ENCODE peak calls at places on chromosomes 3 and 15, in seven cellular contexts. One of them, this sample, is unnamed.

GRCh38 chr3:29141197-29141911 is 139.5 kb upstream of the RBMS3 start:
- DNase-seq in naive thymus-derived CD4-positive, alpha-beta T cell: no peak
- DNase-seq in iPS-NIHi11: no peak
- DNase-seq in AG08395: peak; percentile 4
- DNase-seq in stimulated activated naive B cell treated with anti-CD40 and anti-IgM and Interleukin-4, amounts not matched to agents 10 μg/mL and 1 μg/mL and 100 μg/mL, for 72 hours: no peak
- DNase-seq in SHP77 treated with DMSO at 0.1 percent for 48 hours: no peak
- DNase-seq in NCI-H2029 treated with DMSO at 0.1 percent for 48 hours: no peak
- DNase-seq in this sample: no peak

GRCh38 chr3:54877675-54878544 is 49.9 kb downstream of the LRTM1 start:
- DNase-seq in naive thymus-derived CD4-positive, alpha-beta T cell: no peak
- DNase-seq in SHP77 treated with DMSO at 0.1 percent for 48 hours: no peak
- DNase-seq in NCI-H2029 treated with DMSO at 0.1 percent for 48 hours: no peak
- DNase-seq in iPS-NIHi11: no peak
- DNase-seq in AG08395: peak; percentile 55
- DNase-seq in stimulated activated naive B cell treated with anti-CD40 and anti-IgM and Interleukin-4, amounts not matched to agents 10 μg/mL and 1 μg/mL and 100 μg/mL, for 72 hours: no peak
- DNase-seq in this sample: no peak

GRCh38 chr3:64977308-64978100 is 289.7 kb upstream of the ADAMTS9 start:
- DNase-seq in SHP77 treated with DMSO at 0.1 percent for 48 hours: no peak
- DNase-seq in iPS-NIHi11: no peak
- DNase-seq in naive thymus-derived CD4-positive, alpha-beta T cell: no peak
- DNase-seq in NCI-H2029 treated with DMSO at 0.1 percent for 48 hours: no peak
- DNase-seq in AG08395: no peak
- DNase-seq in stimulated activated naive B cell treated with anti-CD40 and anti-IgM and Interleukin-4, amounts not matched to agents 10 μg/mL and 1 μg/mL and 100 μg/mL, for 72 hours: no peak
- DNase-seq in this sample: no peak

GRCh38 chr3:102053375-102053989 is 204.2 kb downstream of the NFKBIZ start:
- DNase-seq in SHP77 treated with DMSO at 0.1 percent for 48 hours: no peak
- DNase-seq in AG08395: peak; percentile 26
- DNase-seq in naive thymus-derived CD4-positive, alpha-beta T cell: no peak
- DNase-seq in iPS-NIHi11: no peak
- DNase-seq in stimulated activated naive B cell treated with anti-CD40 and anti-IgM and Interleukin-4, amounts not matched to agents 10 μg/mL and 1 μg/mL and 100 μg/mL, for 72 hours: no peak
- DNase-seq in NCI-H2029 treated with DMSO at 0.1 percent for 48 hours: no peak
- DNase-seq in this sample: no peak

GRCh38 chr15:77659350-77660321 is 26.9 kb upstream of the LINGO1 start:
- DNase-seq in iPS-NIHi11: peak; percentile 90
- DNase-seq in NCI-H2029 treated with DMSO at 0.1 percent for 48 hours: peak; percentile 31
- DNase-seq in naive thymus-derived CD4-positive, alpha-beta T cell: no peak
- DNase-seq in SHP77 treated with DMSO at 0.1 percent for 48 hours: peak; percentile 27
- DNase-seq in stimulated activated naive B cell treated with anti-CD40 and anti-IgM and Interleukin-4, amounts not matched to agents 10 μg/mL and 1 μg/mL and 100 μg/mL, for 72 hours: no peak
- DNase-seq in AG08395: peak; percentile 70
- DNase-seq in this sample: no peak

GRCh38 chr15:57594479-57594878 is 2.8 kb downstream of the MYZAP start:
- DNase-seq in SHP77 treated with DMSO at 0.1 percent for 48 hours: no peak
- DNase-seq in naive thymus-derived CD4-positive, alpha-beta T cell: no peak
- DNase-seq in NCI-H2029 treated with DMSO at 0.1 percent for 48 hours: no peak
- DNase-seq in stimulated activated naive B cell treated with anti-CD40 and anti-IgM and Interleukin-4, amounts not matched to agents 10 μg/mL and 1 μg/mL and 100 μg/mL, for 72 hours: no peak
- DNase-seq in iPS-NIHi11: no peak
- DNase-seq in AG08395: no peak
- DNase-seq in this sample: no peak

GRCh38 chr15:42593143-42593542 is 17.7 kb downstream of the STARD9 start:
- DNase-seq in AG08395: peak; percentile 68
- DNase-seq in iPS-NIHi11: no peak
- DNase-seq in NCI-H2029 treated with DMSO at 0.1 percent for 48 hours: no peak
- DNase-seq in naive thymus-derived CD4-positive, alpha-beta T cell: no peak
- DNase-seq in stimulated activated naive B cell treated with anti-CD40 and anti-IgM and Interleukin-4, amounts not matched to agents 10 μg/mL and 1 μg/mL and 100 μg/mL, for 72 hours: no peak
- DNase-seq in SHP77 treated with DMSO at 0.1 percent for 48 hours: no peak
- DNase-seq in this sample: no peak

GRCh38 chr15:78800806-78801205 is 10.5 kb downstream of the ADAMTS7 start:
- DNase-seq in AG08395: no peak
- DNase-seq in SHP77 treated with DMSO at 0.1 percent for 48 hours: no peak
- DNase-seq in stimulated activated naive B cell treated with anti-CD40 and anti-IgM and Interleukin-4, amounts not matched to agents 10 μg/mL and 1 μg/mL and 100 μg/mL, for 72 hours: no peak
- DNase-seq in naive thymus-derived CD4-positive, alpha-beta T cell: no peak
- DNase-seq in NCI-H2029 treated with DMSO at 0.1 percent for 48 hours: no peak
- DNase-seq in iPS-NIHi11: no peak
- DNase-seq in this sample: no peak

GRCh38 chr3:158912188-158912587 is 110.3 kb downstream of the MFSD1 start:
- DNase-seq in AG08395: no peak
- DNase-seq in SHP77 treated with DMSO at 0.1 percent for 48 hours: no peak
- DNase-seq in naive thymus-derived CD4-positive, alpha-beta T cell: no peak
- DNase-seq in stimulated activated naive B cell treated with anti-CD40 and anti-IgM and Interleukin-4, amounts not matched to agents 10 μg/mL and 1 μg/mL and 100 μg/mL, for 72 hours: no peak
- DNase-seq in iPS-NIHi11: peak; percentile 35
- DNase-seq in NCI-H2029 treated with DMSO at 0.1 percent for 48 hours: no peak
- DNase-seq in this sample: no peak

GRCh38 chr3:171125010-171125409 is 98.5 kb upstream of the SLC2A2 start:
- DNase-seq in SHP77 treated with DMSO at 0.1 percent for 48 hours: no peak
- DNase-seq in iPS-NIHi11: no peak
- DNase-seq in AG08395: peak; percentile 27
- DNase-seq in naive thymus-derived CD4-positive, alpha-beta T cell: no peak
- DNase-seq in NCI-H2029 treated with DMSO at 0.1 percent for 48 hours: no peak
- DNase-seq in stimulated activated naive B cell treated with anti-CD40 and anti-IgM and Interleukin-4, amounts not matched to agents 10 μg/mL and 1 μg/mL and 100 μg/mL, for 72 hours: no peak
- DNase-seq in this sample: no peak

GRCh38 chr3:51943451-51944391 is 1.6 kb downstream of the PARP3 start:
- DNase-seq in AG08395: no peak
- DNase-seq in NCI-H2029 treated with DMSO at 0.1 percent for 48 hours: no peak
- DNase-seq in naive thymus-derived CD4-positive, alpha-beta T cell: peak; percentile 8
- DNase-seq in SHP77 treated with DMSO at 0.1 percent for 48 hours: no peak
- DNase-seq in stimulated activated naive B cell treated with anti-CD40 and anti-IgM and Interleukin-4, amounts not matched to agents 10 μg/mL and 1 μg/mL and 100 μg/mL, for 72 hours: no peak
- DNase-seq in iPS-NIHi11: no peak
- DNase-seq in this sample: no peak

GRCh38 chr15:60392986-60393811 is 4.6 kb downstream of the ANXA2 start:
- DNase-seq in AG08395: peak; percentile 76
- DNase-seq in NCI-H2029 treated with DMSO at 0.1 percent for 48 hours: peak; percentile 32
- DNase-seq in naive thymus-derived CD4-positive, alpha-beta T cell: no peak
- DNase-seq in SHP77 treated with DMSO at 0.1 percent for 48 hours: peak; percentile 92
- DNase-seq in iPS-NIHi11: no peak
- DNase-seq in stimulated activated naive B cell treated with anti-CD40 and anti-IgM and Interleukin-4, amounts not matched to agents 10 μg/mL and 1 μg/mL and 100 μg/mL, for 72 hours: no peak
- DNase-seq in this sample: no peak

GRCh38 chr15:74133071-74133702 is 2.8 kb downstream of the ISLR2 start:
- DNase-seq in naive thymus-derived CD4-positive, alpha-beta T cell: no peak
- DNase-seq in AG08395: no peak
- DNase-seq in iPS-NIHi11: no peak
- DNase-seq in SHP77 treated with DMSO at 0.1 percent for 48 hours: no peak
- DNase-seq in stimulated activated naive B cell treated with anti-CD40 and anti-IgM and Interleukin-4, amounts not matched to agents 10 μg/mL and 1 μg/mL and 100 μg/mL, for 72 hours: no peak
- DNase-seq in NCI-H2029 treated with DMSO at 0.1 percent for 48 hours: no peak
- DNase-seq in this sample: no peak

GRCh38 chr15:62879770-62880169 is 162.8 kb upstream of the TPM1 start:
- DNase-seq in naive thymus-derived CD4-positive, alpha-beta T cell: no peak
- DNase-seq in NCI-H2029 treated with DMSO at 0.1 percent for 48 hours: no peak
- DNase-seq in iPS-NIHi11: no peak
- DNase-seq in stimulated activated naive B cell treated with anti-CD40 and anti-IgM and Interleukin-4, amounts not matched to agents 10 μg/mL and 1 μg/mL and 100 μg/mL, for 72 hours: no peak
- DNase-seq in SHP77 treated with DMSO at 0.1 percent for 48 hours: no peak
- DNase-seq in AG08395: no peak
- DNase-seq in this sample: no peak

GRCh38 chr3:55489804-55490132 is 2.7 kb upstream of the WNT5A start:
- DNase-seq in stimulated activated naive B cell treated with anti-CD40 and anti-IgM and Interleukin-4, amounts not matched to agents 10 μg/mL and 1 μg/mL and 100 μg/mL, for 72 hours: no peak
- DNase-seq in SHP77 treated with DMSO at 0.1 percent for 48 hours: no peak
- DNase-seq in NCI-H2029 treated with DMSO at 0.1 percent for 48 hours: no peak
- DNase-seq in naive thymus-derived CD4-positive, alpha-beta T cell: no peak
- DNase-seq in iPS-NIHi11: no peak
- DNase-seq in AG08395: no peak
- DNase-seq in this sample: no peak

GRCh38 chr3:70281663-70282062 is 30.8 kb downstream of the MDFIC2 start:
- DNase-seq in AG08395: no peak
- DNase-seq in naive thymus-derived CD4-positive, alpha-beta T cell: no peak
- DNase-seq in SHP77 treated with DMSO at 0.1 percent for 48 hours: no peak
- DNase-seq in iPS-NIHi11: no peak
- DNase-seq in NCI-H2029 treated with DMSO at 0.1 percent for 48 hours: no peak
- DNase-seq in stimulated activated naive B cell treated with anti-CD40 and anti-IgM and Interleukin-4, amounts not matched to agents 10 μg/mL and 1 μg/mL and 100 μg/mL, for 72 hours: no peak
- DNase-seq in this sample: no peak

GRCh38 chr15:41930221-41930866 is 36.5 kb upstream of the SPTBN5 start:
- DNase-seq in SHP77 treated with DMSO at 0.1 percent for 48 hours: no peak
- DNase-seq in AG08395: peak; percentile 97
- DNase-seq in naive thymus-derived CD4-positive, alpha-beta T cell: no peak
- DNase-seq in iPS-NIHi11: no peak
- DNase-seq in stimulated activated naive B cell treated with anti-CD40 and anti-IgM and Interleukin-4, amounts not matched to agents 10 μg/mL and 1 μg/mL and 100 μg/mL, for 72 hours: peak; percentile 27
- DNase-seq in NCI-H2029 treated with DMSO at 0.1 percent for 48 hours: no peak
- DNase-seq in this sample: no peak

GRCh38 chr15:66830358-66830757 is 128.3 kb downstream of the SMAD6 start:
- DNase-seq in AG08395: peak; percentile 82
- DNase-seq in iPS-NIHi11: no peak
- DNase-seq in SHP77 treated with DMSO at 0.1 percent for 48 hours: no peak
- DNase-seq in naive thymus-derived CD4-positive, alpha-beta T cell: no peak
- DNase-seq in stimulated activated naive B cell treated with anti-CD40 and anti-IgM and Interleukin-4, amounts not matched to agents 10 μg/mL and 1 μg/mL and 100 μg/mL, for 72 hours: no peak
- DNase-seq in NCI-H2029 treated with DMSO at 0.1 percent for 48 hours: no peak
- DNase-seq in this sample: no peak

GRCh38 chr3:169344465-169344864 is 319.0 kb downstream of the MECOM start:
- DNase-seq in NCI-H2029 treated with DMSO at 0.1 percent for 48 hours: no peak
- DNase-seq in naive thymus-derived CD4-positive, alpha-beta T cell: no peak
- DNase-seq in SHP77 treated with DMSO at 0.1 percent for 48 hours: no peak
- DNase-seq in AG08395: no peak
- DNase-seq in stimulated activated naive B cell treated with anti-CD40 and anti-IgM and Interleukin-4, amounts not matched to agents 10 μg/mL and 1 μg/mL and 100 μg/mL, for 72 hours: no peak
- DNase-seq in iPS-NIHi11: no peak
- DNase-seq in this sample: no peak

GRCh38 chr3:152270145-152270870 is 1.6 kb downstream of the MBNL1 start:
- DNase-seq in NCI-H2029 treated with DMSO at 0.1 percent for 48 hours: no peak
- DNase-seq in AG08395: no peak
- DNase-seq in stimulated activated naive B cell treated with anti-CD40 and anti-IgM and Interleukin-4, amounts not matched to agents 10 μg/mL and 1 μg/mL and 100 μg/mL, for 72 hours: no peak
- DNase-seq in SHP77 treated with DMSO at 0.1 percent for 48 hours: no peak
- DNase-seq in naive thymus-derived CD4-positive, alpha-beta T cell: no peak
- DNase-seq in iPS-NIHi11: no peak
- DNase-seq in this sample: no peak

GRCh38 chr3:9932843-9933560 is 632 bp upstream of the CRELD1 start:
- DNase-seq in iPS-NIHi11: peak; percentile 85
- DNase-seq in NCI-H2029 treated with DMSO at 0.1 percent for 48 hours: peak; percentile 74
- DNase-seq in AG08395: peak; percentile 77
- DNase-seq in stimulated activated naive B cell treated with anti-CD40 and anti-IgM and Interleukin-4, amounts not matched to agents 10 μg/mL and 1 μg/mL and 100 μg/mL, for 72 hours: peak; percentile 85
- DNase-seq in naive thymus-derived CD4-positive, alpha-beta T cell: peak; percentile 87
- DNase-seq in SHP77 treated with DMSO at 0.1 percent for 48 hours: peak; percentile 63
- DNase-seq in this sample: peak; percentile 93

GRCh38 chr15:78950906-78951840 is 6.3 kb upstream of the CTSH start:
- DNase-seq in naive thymus-derived CD4-positive, alpha-beta T cell: no peak
- DNase-seq in NCI-H2029 treated with DMSO at 0.1 percent for 48 hours: no peak
- DNase-seq in iPS-NIHi11: no peak
- DNase-seq in SHP77 treated with DMSO at 0.1 percent for 48 hours: no peak
- DNase-seq in stimulated activated naive B cell treated with anti-CD40 and anti-IgM and Interleukin-4, amounts not matched to agents 10 μg/mL and 1 μg/mL and 100 μg/mL, for 72 hours: no peak
- DNase-seq in AG08395: peak; percentile 61
- DNase-seq in this sample: no peak

GRCh38 chr3:154161806-154162205 is 40.6 kb downstream of the ARHGEF26 start:
- DNase-seq in stimulated activated naive B cell treated with anti-CD40 and anti-IgM and Interleukin-4, amounts not matched to agents 10 μg/mL and 1 μg/mL and 100 μg/mL, for 72 hours: no peak
- DNase-seq in NCI-H2029 treated with DMSO at 0.1 percent for 48 hours: no peak
- DNase-seq in naive thymus-derived CD4-positive, alpha-beta T cell: no peak
- DNase-seq in iPS-NIHi11: no peak
- DNase-seq in SHP77 treated with DMSO at 0.1 percent for 48 hours: no peak
- DNase-seq in AG08395: no peak
- DNase-seq in this sample: no peak

GRCh38 chr3:186724911-186725310 is 7.8 kb downstream of the KNG1 start:
- DNase-seq in NCI-H2029 treated with DMSO at 0.1 percent for 48 hours: no peak
- DNase-seq in AG08395: no peak
- DNase-seq in stimulated activated naive B cell treated with anti-CD40 and anti-IgM and Interleukin-4, amounts not matched to agents 10 μg/mL and 1 μg/mL and 100 μg/mL, for 72 hours: no peak
- DNase-seq in SHP77 treated with DMSO at 0.1 percent for 48 hours: no peak
- DNase-seq in naive thymus-derived CD4-positive, alpha-beta T cell: no peak
- DNase-seq in iPS-NIHi11: no peak
- DNase-seq in this sample: no peak

GRCh38 chr3:48686538-48687219 is 964 bp upstream of the NCKIPSD start:
- DNase-seq in iPS-NIHi11: no peak
- DNase-seq in SHP77 treated with DMSO at 0.1 percent for 48 hours: no peak
- DNase-seq in NCI-H2029 treated with DMSO at 0.1 percent for 48 hours: no peak
- DNase-seq in naive thymus-derived CD4-positive, alpha-beta T cell: no peak
- DNase-seq in stimulated activated naive B cell treated with anti-CD40 and anti-IgM and Interleukin-4, amounts not matched to agents 10 μg/mL and 1 μg/mL and 100 μg/mL, for 72 hours: no peak
- DNase-seq in AG08395: no peak
- DNase-seq in this sample: no peak

GRCh38 chr3:183579967-183580720 is 24.6 kb upstream of the KLHL6 start:
- DNase-seq in SHP77 treated with DMSO at 0.1 percent for 48 hours: no peak
- DNase-seq in iPS-NIHi11: no peak
- DNase-seq in stimulated activated naive B cell treated with anti-CD40 and anti-IgM and Interleukin-4, amounts not matched to agents 10 μg/mL and 1 μg/mL and 100 μg/mL, for 72 hours: no peak
- DNase-seq in AG08395: peak; percentile 31
- DNase-seq in naive thymus-derived CD4-positive, alpha-beta T cell: no peak
- DNase-seq in NCI-H2029 treated with DMSO at 0.1 percent for 48 hours: no peak
- DNase-seq in this sample: no peak

GRCh38 chr15:98896802-98897732 is 110.5 kb downstream of the PGPEP1L start:
- DNase-seq in AG08395: peak; percentile 95
- DNase-seq in stimulated activated naive B cell treated with anti-CD40 and anti-IgM and Interleukin-4, amounts not matched to agents 10 μg/mL and 1 μg/mL and 100 μg/mL, for 72 hours: no peak
- DNase-seq in NCI-H2029 treated with DMSO at 0.1 percent for 48 hours: no peak
- DNase-seq in iPS-NIHi11: no peak
- DNase-seq in SHP77 treated with DMSO at 0.1 percent for 48 hours: peak; percentile 92
- DNase-seq in naive thymus-derived CD4-positive, alpha-beta T cell: no peak
- DNase-seq in this sample: no peak

GRCh38 chr3:171953300-171954022 is 85.9 kb upstream of the FNDC3B start:
- DNase-seq in iPS-NIHi11: no peak
- DNase-seq in naive thymus-derived CD4-positive, alpha-beta T cell: no peak
- DNase-seq in NCI-H2029 treated with DMSO at 0.1 percent for 48 hours: no peak
- DNase-seq in AG08395: peak; percentile 35
- DNase-seq in SHP77 treated with DMSO at 0.1 percent for 48 hours: no peak
- DNase-seq in stimulated activated naive B cell treated with anti-CD40 and anti-IgM and Interleukin-4, amounts not matched to agents 10 μg/mL and 1 μg/mL and 100 μg/mL, for 72 hours: no peak
- DNase-seq in this sample: no peak

GRCh38 chr3:133662256-133662773 is 574 bp upstream of the TOPBP1 start:
- DNase-seq in naive thymus-derived CD4-positive, alpha-beta T cell: peak; percentile 34
- DNase-seq in stimulated activated naive B cell treated with anti-CD40 and anti-IgM and Interleukin-4, amounts not matched to agents 10 μg/mL and 1 μg/mL and 100 μg/mL, for 72 hours: peak; percentile 14
- DNase-seq in SHP77 treated with DMSO at 0.1 percent for 48 hours: peak; percentile 38
- DNase-seq in iPS-NIHi11: peak; percentile 22
- DNase-seq in NCI-H2029 treated with DMSO at 0.1 percent for 48 hours: no peak
- DNase-seq in AG08395: peak; percentile 14
- DNase-seq in this sample: peak; percentile 14

GRCh38 chr15:99435138-99435695 is 130.6 kb upstream of the MEF2A start:
- DNase-seq in stimulated activated naive B cell treated with anti-CD40 and anti-IgM and Interleukin-4, amounts not matched to agents 10 μg/mL and 1 μg/mL and 100 μg/mL, for 72 hours: no peak
- DNase-seq in NCI-H2029 treated with DMSO at 0.1 percent for 48 hours: no peak
- DNase-seq in iPS-NIHi11: peak; percentile 50
- DNase-seq in SHP77 treated with DMSO at 0.1 percent for 48 hours: no peak
- DNase-seq in naive thymus-derived CD4-positive, alpha-beta T cell: peak; percentile 26
- DNase-seq in AG08395: no peak
- DNase-seq in this sample: no peak

GRCh38 chr15:44414001-44414400 is 13.4 kb upstream of the CTDSPL2 start:
- DNase-seq in SHP77 treated with DMSO at 0.1 percent for 48 hours: no peak
- DNase-seq in AG08395: no peak
- DNase-seq in NCI-H2029 treated with DMSO at 0.1 percent for 48 hours: no peak
- DNase-seq in naive thymus-derived CD4-positive, alpha-beta T cell: no peak
- DNase-seq in iPS-NIHi11: no peak
- DNase-seq in stimulated activated naive B cell treated with anti-CD40 and anti-IgM and Interleukin-4, amounts not matched to agents 10 μg/mL and 1 μg/mL and 100 μg/mL, for 72 hours: no peak
- DNase-seq in this sample: peak; percentile 26